ENCODE peak calls at places on chromosomes 6 and 20, in eight cellular contexts. G is caudate nucleus, B is colonic mucosa, S is PC-9, I is GM12878, R is right lobe of liver, Z is tibial nerve, U is lower lobe of right lung. N is an unnamed sample.

GRCh38 chr6:158666637-158667359 is 16.9 kb downstream of the SYTL3 start:
- DNase-seq in G (no peak), B (peak; percentile 14), U (peak; percentile 84), Z (no peak), R (no peak), S (peak; percentile 95), I (no peak), N (no peak)

GRCh38 chr6:13120483-13121482 is 207.6 kb downstream of the TBC1D7 start:
- DNase-seq in S (no peak), U (no peak), I (no peak), R (no peak), G (no peak), B (no peak), Z (no peak), N (no peak)

GRCh38 chr6:158812611-158813010 is 6.6 kb downstream of the EZR start:
- DNase-seq in S (peak; percentile 58), G (no peak), R (peak; percentile 35), U (no peak), I (no peak), Z (no peak), B (no peak), N (no peak)

GRCh38 chr20:25054995-25055629 is 2.8 kb downstream of the ACSS1 start:
- DNase-seq in U (no peak), S (peak; percentile 36), Z (no peak), I (no peak), B (no peak), G (no peak), R (no peak), N (no peak)

GRCh38 chr20:20744170-20744725 is 31.8 kb upstream of the RALGAPA2 start:
- DNase-seq in I (no peak), S (no peak), U (no peak), B (peak; percentile 56), R (no peak), G (no peak), Z (no peak), N (no peak)

GRCh38 chr20:48404598-48404997 is 423.2 kb downstream of the PREX1 start:
- DNase-seq in G (no peak), Z (no peak), S (no peak), R (no peak), B (no peak), U (no peak), I (no peak), N (no peak)

GRCh38 chr6:127938701-127939100 is 37.8 kb upstream of the THEMIS start:
- DNase-seq in R (no peak), S (peak; percentile 72), U (no peak), I (no peak), B (no peak), Z (no peak), G (no peak), N (no peak)

GRCh38 chr6:150685860-150686259 is 86.2 kb downstream of the PLEKHG1 start:
- DNase-seq in U (peak; percentile 58), I (peak; percentile 11), B (peak; percentile 62), G (no peak), R (peak; percentile 37), Z (no peak), S (peak; percentile 43), N (no peak)

GRCh38 chr6:100078509-100078908 is 84.5 kb upstream of the MCHR2 start:
- DNase-seq in S (no peak), U (no peak), I (no peak), Z (no peak), G (no peak), R (no peak), B (no peak), N (peak; percentile 22)

GRCh38 chr6:30518505-30518850 is 29.2 kb downstream of the HLA-E start:
- DNase-seq in I (no peak), U (no peak), G (no peak), Z (no peak), B (no peak), R (no peak), S (no peak), N (no peak)

GRCh38 chr6:169568314-169569087 is 133.3 kb downstream of the WDR27 start:
- DNase-seq in I (no peak), G (no peak), U (no peak), Z (no peak), R (no peak), S (no peak), B (no peak), N (no peak)

GRCh38 chr6:188821-189655 is 103.2 kb upstream of the DUSP22 start:
- DNase-seq in B (peak; percentile 79), R (peak; percentile 82), S (peak; percentile 69), I (peak; percentile 94), G (peak; percentile 29), U (peak; percentile 91), Z (peak; percentile 84), N (peak; percentile 10)

GRCh38 chr20:40294747-40295146 is 394.3 kb downstream of the MAFB start:
- DNase-seq in R (no peak), G (no peak), U (no peak), B (no peak), I (no peak), S (no peak), Z (no peak), N (no peak)

GRCh38 chr20:40294175-40294574 is 394.9 kb downstream of the MAFB start:
- DNase-seq in B (no peak), R (no peak), S (no peak), U (no peak), G (no peak), I (no peak), Z (no peak), N (no peak)

GRCh38 chr20:40291483-40291882 is 397.6 kb downstream of the MAFB start:
- DNase-seq in S (no peak), Z (no peak), G (no peak), R (no peak), U (no peak), I (no peak), B (no peak), N (no peak)

DNA sequence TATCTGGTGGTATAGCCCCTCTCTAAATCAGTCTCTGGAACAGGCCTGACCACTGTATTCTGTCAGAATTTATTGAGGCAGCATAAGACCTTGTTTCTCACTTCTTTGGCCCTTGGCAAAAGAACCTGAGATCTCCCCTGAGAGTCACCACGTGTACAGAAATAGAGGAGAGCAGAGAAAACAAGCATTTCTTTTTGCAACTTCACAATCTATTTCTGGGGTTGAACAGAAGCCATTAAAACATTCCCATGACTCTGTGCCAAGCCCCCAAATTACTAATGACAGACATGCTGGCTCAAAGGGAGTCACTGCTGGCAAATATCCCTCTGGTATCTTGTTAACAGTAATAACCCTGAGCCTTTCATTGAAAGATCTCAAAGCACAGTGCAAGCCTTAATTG is 395.3 kb downstream of the MAFB start:
- DNase-seq in Z (no peak), B (no peak), I (no peak), U (no peak), R (no peak), S (no peak), G (no peak), N (no peak)
- H3K27ac ChIP-seq in Z (no peak overlapping the region), B (no peak overlapping the region), I (no peak overlapping the region), U (no peak overlapping the region), R (no peak overlapping the region), S (no peak overlapping the region), G (no peak overlapping the region), N (no peak overlapping the region)

GRCh38 chr20:53149652-53150205 is 177.6 kb downstream of the TSHZ2 start:
- DNase-seq in U (no peak), Z (no peak), B (peak; percentile 20), G (no peak), R (no peak), I (no peak), S (no peak), N (no peak)
- H3K27ac ChIP-seq in U (no peak overlapping the region), Z (no peak overlapping the region), B (no peak overlapping the region), G (no peak overlapping the region), R (no peak overlapping the region), I (no peak overlapping the region), S (no peak overlapping the region), N (no peak overlapping the region)

GRCh38 chr6:14658030-14658429 is 540.5 kb downstream of the CD83 start:
- DNase-seq in R (no peak), B (no peak), I (no peak), Z (no peak), G (no peak), S (no peak), U (no peak), N (no peak)

GRCh38 chr6:14658909-14659561 is 541.5 kb downstream of the CD83 start:
- DNase-seq in I (no peak), R (no peak), G (no peak), S (no peak), B (no peak), U (no peak), Z (no peak), N (no peak)

GRCh38 chr6:14655990-14656640 is 538.5 kb downstream of the CD83 start:
- DNase-seq in B (no peak), U (no peak), R (no peak), Z (no peak), S (no peak), I (no peak), G (no peak), N (no peak)

GRCh38 chr6:14655201-14655988 is 537.8 kb downstream of the CD83 start:
- DNase-seq in R (no peak), I (no peak), S (no peak), U (no peak), G (no peak), B (no peak), Z (no peak), N (no peak)

DNA sequence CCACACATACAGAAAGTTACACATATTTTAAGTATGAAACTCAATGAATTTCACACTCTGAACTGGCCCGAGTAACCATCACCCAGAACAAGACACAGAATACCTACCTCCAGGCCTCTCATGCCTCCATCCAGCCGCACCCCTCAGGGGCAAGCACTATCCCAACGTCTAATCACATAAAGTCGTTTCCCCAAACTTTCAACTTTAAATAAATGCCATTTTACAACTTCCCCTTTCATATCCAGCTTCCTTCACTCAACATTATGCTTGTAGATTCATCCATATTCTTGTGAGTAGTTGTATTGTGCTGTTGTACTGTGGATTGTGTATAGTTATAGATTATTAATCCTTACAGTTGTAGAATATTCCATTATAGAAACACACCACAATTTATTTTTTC is 539.1 kb downstream of the CD83 start:
- DNase-seq in I (no peak), R (no peak), U (no peak), G (no peak), Z (no peak), S (no peak), B (no peak), N (no peak)
- H3K27ac ChIP-seq in I (no peak overlapping the region), R (no peak overlapping the region), U (no peak overlapping the region), G (no peak overlapping the region), Z (no peak overlapping the region), S (no peak overlapping the region), B (no peak overlapping the region), N (no peak overlapping the region)

GRCh38 chr6:163958646-163959045 is 544.1 kb downstream of the QKI start:
- DNase-seq in B (no peak), G (no peak), S (no peak), I (no peak), U (no peak), Z (no peak), R (no peak), N (no peak)
- H3K27ac ChIP-seq in B (no peak overlapping the region), G (no peak overlapping the region), S (no peak overlapping the region), I (no peak overlapping the region), U (no peak overlapping the region), Z (no peak overlapping the region), R (no peak overlapping the region), N (no peak overlapping the region)

GRCh38 chr6:3329491-3330051 is 70.8 kb downstream of the PSMG4 start:
- DNase-seq in G (no peak), U (no peak), I (no peak), B (no peak), Z (no peak), R (no peak), S (no peak), N (no peak)
- H3K27ac ChIP-seq in G (no peak overlapping the region), U (no peak overlapping the region), I (no peak overlapping the region), B (no peak overlapping the region), Z (no peak overlapping the region), R (no peak overlapping the region), S (no peak overlapping the region), N (no peak overlapping the region)

N was measured in epithelial cell of prostate.